ENCODE peak calls at places on chromosomes 4 and X, in ten cellular contexts. T is pancreas; X is CD4-positive, CD25-positive, alpha-beta regulatory T cell; C is mammary epithelial cell; P is IMR-90; R is cardiac muscle cell; D is right lobe of liver; M is DND-41; H is kidney; I is astrocyte. A is an unnamed sample.

GRCh38 chr4:38069271-38069760 is 109.1 kb downstream of the PTTG2 start:
- DNase-seq in R (peak; percentile 93), X (peak; percentile 16), D (no peak), T (no peak), H (no peak), C (peak; percentile 81), P (peak; percentile 89), I (peak; percentile 80), M (no peak), A (no peak)

GRCh38 chr4:83071116-83071515 is 36.1 kb downstream of the COPS4 start:
- DNase-seq in C (no peak), R (peak; percentile 21), X (no peak), I (peak; percentile 2), T (no peak), P (peak; percentile 43), M (no peak), D (no peak), H (no peak), A (no peak)

GRCh38 chrX:45324941-45325340 is 124.3 kb upstream of the DIPK2B start:
- DNase-seq in I (peak; percentile 62), R (peak; percentile 55), P (peak; percentile 52), M (no peak), X (no peak), H (no peak), D (no peak), C (no peak), T (no peak), A (no peak)

GRCh38 chr4:173264245-173264959 is 69.8 kb downstream of the HMGB2 start:
- DNase-seq in D (no peak), X (no peak), H (no peak), I (peak; percentile 77), M (peak; percentile 96), T (peak; percentile 62), R (peak; percentile 82), P (peak; percentile 78), C (no peak), A (peak; percentile 92)

GRCh38 chr4:77931452-77932135 is 69.0 kb downstream of the MRPL1 start:
- DNase-seq in H (no peak), T (no peak), R (peak; percentile 74), I (peak; percentile 90), C (peak; percentile 73), X (no peak), P (peak; percentile 91), D (no peak), M (no peak), A (no peak)

GRCh38 chr4:80054375-80054774 is 18.7 kb downstream of the ANTXR2 start:
- DNase-seq in P (no peak), H (no peak), D (no peak), R (no peak), I (no peak), M (no peak), T (no peak), C (no peak), X (no peak), A (no peak)

GRCh38 chr4:14434916-14435315 is 567.4 kb upstream of the CPEB2 start:
- DNase-seq in T (no peak), D (no peak), H (no peak), C (no peak), P (no peak), M (no peak), R (peak; percentile 34), I (no peak), X (no peak), A (no peak)

GRCh38 chr4:13215560-13215959 is 268.6 kb downstream of the RAB28 start:
- DNase-seq in T (no peak), R (no peak), H (no peak), M (no peak), C (no peak), P (no peak), X (no peak), I (no peak), D (no peak), A (no peak)

GRCh38 chrX:118577041-118577440 is 81.4 kb downstream of the DOCK11 start:
- DNase-seq in R (no peak), T (peak; percentile 78), M (no peak), X (no peak), P (no peak), I (no peak), H (peak; percentile 86), D (peak; percentile 66), C (no peak), A (no peak)

GRCh38 chr4:41573458-41574129 is 35.6 kb downstream of the LIMCH1 start:
- DNase-seq in P (no peak), X (no peak), R (no peak), T (no peak), I (peak; percentile 64), C (no peak), M (no peak), D (no peak), H (no peak), A (no peak)

GRCh38 chrX:149472620-149473019 is 32.5 kb downstream of the IDS start:
- DNase-seq in I (no peak), M (no peak), D (no peak), C (peak; percentile 46), P (no peak), R (no peak), T (no peak), H (no peak), X (no peak), A (no peak)

GRCh38 chrX:149476513-149476912 is 28.6 kb downstream of the IDS start:
- DNase-seq in M (no peak), H (no peak), P (no peak), D (no peak), C (no peak), R (no peak), T (no peak), X (no peak), I (no peak), A (no peak)

GRCh38 chrX:149470960-149471359 is 34.1 kb downstream of the IDS start:
- DNase-seq in X (peak; percentile 40), I (no peak), P (peak; percentile 44), R (peak; percentile 68), T (peak; percentile 93), C (peak; percentile 52), H (peak; percentile 89), M (peak; percentile 70), D (peak; percentile 85), A (peak; percentile 82)

GRCh38 chrX:149473092-149473491 is 32.0 kb downstream of the IDS start:
- DNase-seq in P (no peak), C (no peak), T (no peak), I (no peak), R (no peak), M (no peak), H (no peak), D (no peak), X (no peak), A (no peak)

GRCh38 chrX:149473966-149474365 is 31.1 kb downstream of the IDS start:
- DNase-seq in P (no peak), M (no peak), C (no peak), D (no peak), I (no peak), T (no peak), R (no peak), X (no peak), H (no peak), A (no peak)
- H3K9me3 ChIP-seq in P (no peaks in the 10 kb centered on the region), M (no peaks in the 10 kb centered on the region), C (no peaks in the 10 kb centered on the region), D (no peaks in the 10 kb centered on the region), I (no peaks in the 10 kb centered on the region), T (no peaks in the 10 kb centered on the region), R (no peaks in the 10 kb centered on the region), X (no peaks in the 10 kb centered on the region), H (no peaks in the 10 kb centered on the region), A (no peaks in the 10 kb centered on the region)

GRCh38 chrX:155949098-155949497 is 48.4 kb upstream of the IL9R start:
- DNase-seq in R (peak; percentile 5), M (no peak), D (no peak), C (peak; percentile 72), H (no peak), I (no peak), T (no peak), X (no peak), P (no peak), A (no peak)
- H3K9me3 ChIP-seq in R (no peaks in the 10 kb centered on the region), M (no peaks in the 10 kb centered on the region), D (no peaks in the 10 kb centered on the region), C (peaks cover 5% of the 10 kb centered on the region), H (no peaks in the 10 kb centered on the region), I (peaks cover 3% of the 10 kb centered on the region), T (no peaks in the 10 kb centered on the region), X (no peaks in the 10 kb centered on the region), P (no peaks in the 10 kb centered on the region), A (no peaks in the 10 kb centered on the region)

GRCh38 chrX:143940119-143940518 is 56.2 kb downstream of the UBE2NL start:
- DNase-seq in H (no peak), C (no peak), M (no peak), D (no peak), R (no peak), X (no peak), I (no peak), T (no peak), P (no peak), A (no peak)

DNA sequence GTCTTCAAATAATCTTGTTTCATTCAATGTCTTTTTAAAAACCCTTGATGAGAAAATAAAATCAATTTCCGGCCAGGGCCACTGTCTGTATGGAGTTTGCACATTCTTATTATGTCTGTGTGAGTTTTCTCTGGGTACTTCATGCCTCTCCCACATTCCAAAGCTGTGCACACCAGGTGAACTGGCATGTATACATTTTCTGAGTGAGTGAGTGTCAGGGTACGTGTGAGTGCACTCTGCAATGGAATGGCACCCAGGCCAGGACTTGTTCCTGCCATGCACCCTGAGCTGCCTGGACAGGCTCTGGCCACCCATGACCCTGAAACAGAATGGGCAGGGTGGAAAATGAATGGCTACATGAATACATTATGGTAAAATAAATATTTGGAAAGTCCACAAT is 61.3 kb downstream of the UBE2NL start:
- DNase-seq in H (no peak), R (no peak), I (no peak), C (peak; percentile 9), T (no peak), X (no peak), D (no peak), M (no peak), P (no peak), A (no peak)
- H3K9me3 ChIP-seq in H (no peaks in the 10 kb centered on the region), R (no peaks in the 10 kb centered on the region), I (no peaks in the 10 kb centered on the region), C (peaks cover 4% of the 10 kb centered on the region), T (no peaks in the 10 kb centered on the region), X (no peaks in the 10 kb centered on the region), D (no peaks in the 10 kb centered on the region), M (no peaks in the 10 kb centered on the region), P (peaks cover 5% of the 10 kb centered on the region), A (peaks cover 4% of the 10 kb centered on the region)

DNA sequence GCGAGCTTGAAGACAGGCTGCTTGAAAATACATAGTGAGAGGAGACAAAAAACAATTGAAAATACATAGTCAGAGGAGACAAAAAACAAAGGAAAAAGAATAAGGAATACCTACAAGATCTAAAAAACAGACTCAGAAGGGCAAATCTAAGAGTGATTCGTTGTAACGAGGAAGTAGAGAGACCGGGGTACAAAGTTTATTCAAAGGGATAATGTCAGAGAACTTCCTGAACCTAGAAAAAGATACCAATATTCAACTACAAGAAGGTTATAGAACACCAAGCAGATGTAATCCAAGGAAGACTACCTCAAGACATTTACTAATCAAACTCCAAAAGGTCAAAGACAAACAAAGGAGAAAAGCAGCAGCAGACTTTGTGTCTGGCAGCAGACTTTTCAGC is 165.6 kb downstream of the NEK1 start:
- DNase-seq in I (no peak), D (no peak), T (no peak), H (no peak), P (no peak), X (no peak), M (no peak), R (no peak), C (no peak), A (no peak)
- H3K9me3 ChIP-seq in I (peaks cover 3% of the 10 kb centered on the region), D (peaks cover 6% of the 10 kb centered on the region), T (no peaks in the 10 kb centered on the region), H (peaks cover 14% of the 10 kb centered on the region), P (peaks cover 5% of the 10 kb centered on the region), X (peaks cover 17% of the 10 kb centered on the region), M (peaks cover 12% of the 10 kb centered on the region), R (no peaks in the 10 kb centered on the region), C (no peaks in the 10 kb centered on the region), A (peaks cover 4% of the 10 kb centered on the region)

A was measured in A673.